ENCODE peak calls at places on chromosomes 16 and 17, in seven cellular contexts. H is AG09319; U is progenitor cell of endocrine pancreas; T is NCI-H1694 treated with DMSO at 0.1 percent for 48 hours; E is substantia nigra; C is stimulated activated CD4-positive, alpha-beta T cell treated with anti-CD3 and anti-CD28 coated beads, Interleukin-15, amount 100 ng/mL, for 1 hour; P is IMR-90. Y is an unnamed sample.

GRCh38 chr17:79874329-79874981 is 35.2 kb upstream of the CBX4 start:
- DNase-seq in T (peak; percentile 28), E (no peak), C (no peak), U (no peak), P (peak; percentile 24), H (no peak), Y (peak; percentile 14)

GRCh38 chr16:47228241-47228640 is 84.5 kb upstream of the NETO2 start:
- DNase-seq in H (no peak), E (no peak), T (no peak), U (no peak), C (no peak), P (no peak), Y (no peak)

GRCh38 chr17:42773290-42774035 is at the start of gene VPS25:
- DNase-seq in P (peak; percentile 87), H (peak; percentile 64), U (no peak), E (peak; percentile 80), C (peak; percentile 50), T (peak; percentile 79), Y (peak; percentile 55)

GRCh38 chr17:35865412-35866355 is 3.0 kb downstream of the HEATR9 start:
- DNase-seq in T (no peak), U (no peak), E (no peak), C (no peak), H (no peak), P (peak; percentile 61), Y (no peak)

GRCh38 chr17:21098934-21099687 is 27.7 kb upstream of the DHRS7B start:
- DNase-seq in C (peak; percentile 5), H (peak; percentile 12), U (peak; percentile 44), T (peak; percentile 98), P (peak; percentile 62), E (peak; percentile 51), Y (peak; percentile 64)

GRCh38 chr17:81021531-81022370 is 13.2 kb upstream of the BAIAP2 start:
- DNase-seq in C (no peak), E (no peak), P (no peak), U (no peak), H (no peak), T (no peak), Y (no peak)

GRCh38 chr16:62135903-62136302 is 99.7 kb upstream of the CDH8 start:
- DNase-seq in C (no peak), P (no peak), T (no peak), H (no peak), E (no peak), U (no peak), Y (no peak)

GRCh38 chr16:85975421-85976100 is 76.6 kb downstream of the IRF8 start:
- DNase-seq in E (no peak), H (no peak), T (no peak), C (no peak), P (no peak), U (no peak), Y (no peak)

GRCh38 chr17:49003557-49004511 is 6.6 kb downstream of the IGF2BP1 start:
- DNase-seq in T (no peak), C (no peak), E (no peak), H (no peak), P (peak; percentile 37), U (peak; percentile 9), Y (no peak)

GRCh38 chr17:1834378-1835149 is 4.8 kb downstream of the RPA1 start:
- DNase-seq in T (no peak), H (no peak), P (no peak), E (no peak), C (no peak), U (no peak), Y (no peak)

GRCh38 chr17:48113201-48113676 is 5.7 kb downstream of the SNX11 start:
- DNase-seq in P (no peak), H (no peak), E (no peak), T (no peak), C (peak; percentile 9), U (no peak), Y (no peak)

GRCh38 chr16:30399435-30400186 is 4.4 kb downstream of the ZNF48 start:
- DNase-seq in C (no peak), E (no peak), T (no peak), P (no peak), U (no peak), H (no peak), Y (no peak)

GRCh38 chr16:18788828-18789514 is 1.2 kb downstream of the RPS15A start:
- DNase-seq in T (no peak), H (no peak), U (no peak), E (no peak), C (no peak), P (no peak), Y (no peak)

GRCh38 chr16:82506734-82507133 is 120.0 kb upstream of the CDH13 start:
- DNase-seq in U (no peak), P (peak; percentile 8), H (no peak), E (no peak), T (peak; percentile 89), C (no peak), Y (peak; percentile 83)

GRCh38 chr16:1033128-1033679 is 39.3 kb upstream of the SSTR5 start:
- DNase-seq in H (no peak), T (no peak), P (no peak), U (no peak), C (no peak), E (no peak), Y (no peak)

GRCh38 chr16:57616241-57616640 is 12.2 kb upstream of the ADGRG1 start:
- DNase-seq in E (no peak), P (no peak), H (no peak), C (no peak), U (no peak), T (no peak), Y (no peak)

GRCh38 chr16:29994613-29995329 is 646 bp downstream of the HIRIP3 start:
- DNase-seq in U (no peak), E (no peak), T (no peak), P (peak; percentile 66), C (no peak), H (no peak), Y (no peak)

Y was measured in DMS 273 treated with DMSO at 0.1 percent for 48 hours.